ENCODE peak calls at places on chromosomes 6 and 20, in five cellular contexts. One of them, this sample, is unnamed.

GRCh38 chr6:130575971-130576370 is 210.2 kb downstream of the TMEM200A start:
- DNase-seq in CD8-positive, alpha-beta memory T cell: peak; percentile 73
- DNase-seq in cardiac muscle cell: no peak
- DNase-seq in IMR-90: no peak
- DNase-seq in left ventricle myocardium inferior: no peak
- DNase-seq in this sample: no peak

GRCh38 chr20:19817017-19817416 is 59.0 kb downstream of the RIN2 start:
- DNase-seq in left ventricle myocardium inferior: no peak
- DNase-seq in CD8-positive, alpha-beta memory T cell: no peak
- DNase-seq in cardiac muscle cell: peak; percentile 74
- DNase-seq in IMR-90: peak; percentile 98
- DNase-seq in this sample: no peak

GRCh38 chr6:130293800-130294199 is 71.0 kb upstream of the SAMD3 start:
- DNase-seq in IMR-90: peak; percentile 77
- DNase-seq in cardiac muscle cell: peak; percentile 65
- DNase-seq in CD8-positive, alpha-beta memory T cell: peak; percentile 18
- DNase-seq in left ventricle myocardium inferior: no peak
- DNase-seq in this sample: peak; percentile 48

GRCh38 chr20:37453836-37454235 is 67.2 kb upstream of the NNAT start:
- DNase-seq in IMR-90: no peak
- DNase-seq in left ventricle myocardium inferior: no peak
- DNase-seq in CD8-positive, alpha-beta memory T cell: no peak
- DNase-seq in cardiac muscle cell: no peak
- DNase-seq in this sample: no peak

GRCh38 chr6:43860285-43860684 is 90.3 kb downstream of the VEGFA start:
- DNase-seq in IMR-90: peak; percentile 39
- DNase-seq in left ventricle myocardium inferior: no peak
- DNase-seq in cardiac muscle cell: peak; percentile 17
- DNase-seq in CD8-positive, alpha-beta memory T cell: no peak
- DNase-seq in this sample: no peak

GRCh38 chr6:167238169-167238693 is 52.9 kb upstream of the UNC93A start:
- DNase-seq in CD8-positive, alpha-beta memory T cell: no peak
- DNase-seq in cardiac muscle cell: no peak
- DNase-seq in left ventricle myocardium inferior: no peak
- DNase-seq in IMR-90: no peak
- DNase-seq in this sample: no peak

GRCh38 chr6:154732538-154732823 is 735 bp upstream of the SCAF8 start:
- DNase-seq in left ventricle myocardium inferior: no peak
- DNase-seq in cardiac muscle cell: no peak
- DNase-seq in IMR-90: no peak
- DNase-seq in CD8-positive, alpha-beta memory T cell: no peak
- DNase-seq in this sample: no peak

GRCh38 chr6:53179961-53180651 is 31.5 kb upstream of the GCM1 start:
- DNase-seq in IMR-90: peak; percentile 33
- DNase-seq in cardiac muscle cell: peak; percentile 72
- DNase-seq in left ventricle myocardium inferior: peak; percentile 40
- DNase-seq in CD8-positive, alpha-beta memory T cell: peak; percentile 55
- DNase-seq in this sample: no peak

GRCh38 chr20:35005463-35005961 is 49.8 kb downstream of the MYH7B start:
- DNase-seq in left ventricle myocardium inferior: no peak
- DNase-seq in CD8-positive, alpha-beta memory T cell: no peak
- DNase-seq in cardiac muscle cell: no peak
- DNase-seq in IMR-90: no peak
- DNase-seq in this sample: no peak

GRCh38 chr20:17628101-17628841 is 53.8 kb downstream of the RRBP1 start:
- DNase-seq in IMR-90: no peak
- DNase-seq in left ventricle myocardium inferior: peak; percentile 10
- DNase-seq in CD8-positive, alpha-beta memory T cell: no peak
- DNase-seq in cardiac muscle cell: no peak
- DNase-seq in this sample: no peak
- H3K4me1 ChIP-seq in IMR-90: no peaks in the 10 kb centered on the region
- H3K4me1 ChIP-seq in left ventricle myocardium inferior: no peaks in the 10 kb centered on the region
- H3K4me1 ChIP-seq in CD8-positive, alpha-beta memory T cell: no peaks in the 10 kb centered on the region
- H3K4me1 ChIP-seq in cardiac muscle cell: no peaks in the 10 kb centered on the region
- H3K4me1 ChIP-seq in this sample: no peaks in the 10 kb centered on the region

GRCh38 chr20:3803289-3803688 is 7.2 kb downstream of the CDC25B start:
- DNase-seq in left ventricle myocardium inferior: no peak
- DNase-seq in cardiac muscle cell: no peak
- DNase-seq in CD8-positive, alpha-beta memory T cell: no peak
- DNase-seq in IMR-90: no peak
- DNase-seq in this sample: no peak
- H3K27ac ChIP-seq in left ventricle myocardium inferior: no peak overlapping the region
- H3K27ac ChIP-seq in cardiac muscle cell: no peak overlapping the region
- H3K27ac ChIP-seq in CD8-positive, alpha-beta memory T cell: no peak overlapping the region
- H3K27ac ChIP-seq in IMR-90: no peak overlapping the region
- H3K27ac ChIP-seq in this sample: no peak overlapping the region

DNA sequence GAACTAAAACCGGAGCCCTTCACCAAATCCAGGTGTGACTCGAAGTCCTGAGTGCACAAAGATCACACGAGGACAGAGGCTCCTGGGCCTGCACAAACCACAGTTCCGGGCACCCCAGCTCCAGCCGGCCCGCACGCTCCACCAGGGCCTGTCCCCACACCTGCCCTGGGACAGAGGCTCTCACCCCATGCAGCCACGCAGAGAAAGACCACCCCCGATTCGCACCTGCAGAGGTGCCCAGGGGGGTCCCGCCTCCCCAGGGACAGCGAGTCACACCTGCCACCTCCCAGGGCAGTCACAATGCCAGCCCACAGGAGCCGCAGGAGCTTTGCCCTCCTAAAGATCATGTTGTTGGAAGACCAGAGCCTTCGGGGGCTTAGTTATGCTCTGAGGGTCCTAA is 25.4 kb upstream of the MRGBP start:
- DNase-seq in IMR-90: no peak
- DNase-seq in cardiac muscle cell: no peak
- DNase-seq in left ventricle myocardium inferior: no peak
- DNase-seq in CD8-positive, alpha-beta memory T cell: no peak
- DNase-seq in this sample: no peak
- H3K27me3 ChIP-seq in IMR-90: peaks cover 7% of the 10 kb centered on the region
- H3K27me3 ChIP-seq in cardiac muscle cell: no peaks in the 10 kb centered on the region
- H3K27me3 ChIP-seq in left ventricle myocardium inferior: peaks cover 64% of the 10 kb centered on the region
- H3K27me3 ChIP-seq in CD8-positive, alpha-beta memory T cell: no peaks in the 10 kb centered on the region
- H3K27me3 ChIP-seq in this sample: no peaks in the 10 kb centered on the region

GRCh38 chr6:16136086-16136485 is 7.2 kb downstream of the MYLIP start:
- DNase-seq in IMR-90: no peak
- DNase-seq in left ventricle myocardium inferior: no peak
- DNase-seq in CD8-positive, alpha-beta memory T cell: peak; percentile 57
- DNase-seq in cardiac muscle cell: no peak
- DNase-seq in this sample: no peak
- H3K4me1 ChIP-seq in IMR-90: peaks cover 3% of the 10 kb centered on the region
- H3K4me1 ChIP-seq in left ventricle myocardium inferior: peaks cover 100% of the 10 kb centered on the region
- H3K4me1 ChIP-seq in CD8-positive, alpha-beta memory T cell: peaks cover 78% of the 10 kb centered on the region
- H3K4me1 ChIP-seq in cardiac muscle cell: peaks cover 57% of the 10 kb centered on the region
- H3K4me1 ChIP-seq in this sample: no peaks in the 10 kb centered on the region